ENCODE peak calls at places on chromosomes 3 and 15, in seven cellular contexts. C, R, F, A, I, K and V are unnamed samples.

GRCh38 chr15:57866149-57866736 is 159.7 kb downstream of the POLR2M start:
- DNase-seq in C (peak), R (no peak), F (peak), A (no peak), I (peak), K (peak), V (peak)

GRCh38 chr15:52111517-52112202 is 915 bp downstream of the BCL2L10 start:
- DNase-seq in C (no peak), R (no peak), F (no peak), A (no peak), I (no peak), K (no peak), V (no peak)

GRCh38 chr3:49351521-49352011 is 6.6 kb downstream of the GPX1 start:
- DNase-seq in C (no peak), R (no peak), F (no peak), A (no peak), I (no peak), K (peak), V (peak)

GRCh38 chr3:139657434-139657833 is 20.3 kb downstream of the NMNAT3 start:
- DNase-seq in C (no peak), R (no peak), F (no peak), A (no peak), I (no peak), K (no peak), V (no peak)

GRCh38 chr3:127015282-127016042 is 32.5 kb downstream of the PLXNA1 start:
- DNase-seq in C (peak), R (no peak), F (no peak), A (no peak), I (no peak), K (no peak), V (peak)

GRCh38 chr15:52018693-52019393 is at the start of gene MAPK6:
- DNase-seq in C (peak), R (peak), F (peak), A (peak), I (peak), K (peak), V (peak)

GRCh38 chr3:172582712-172583111 is 59.5 kb upstream of the TNFSF10 start:
- DNase-seq in C (no peak), R (no peak), F (no peak), A (no peak), I (no peak), K (no peak), V (peak)

GRCh38 chr3:60010778-60011177 is 961.0 kb upstream of the CFAP20DC start:
- DNase-seq in C (no peak), R (no peak), F (no peak), A (no peak), I (peak), K (no peak), V (no peak)

GRCh38 chr3:8152826-8153418 is 348.7 kb upstream of the LMCD1 start:
- DNase-seq in C (no peak), R (no peak), F (no peak), A (no peak), I (no peak), K (no peak), V (no peak)